ENCODE peak calls at places on chromosomes 6 and 20, in four cellular contexts. X, W, K and S are unnamed samples.

GRCh38 chr20:7893019-7893730 is 47.1 kb downstream of the HAO1 start:
- DNase-seq in X (no peak), K (no peak), W (no peak), S (no peak)

GRCh38 chr20:3121955-3122610 is 37.6 kb upstream of the AVP start:
- DNase-seq in K (no peak), W (no peak), X (no peak), S (no peak)

GRCh38 chr6:47967843-47968242 is 143.2 kb downstream of the PTCHD4 start:
- DNase-seq in K (no peak), X (no peak), W (no peak), S (no peak)

GRCh38 chr20:1281279-1282057 is 15.4 kb downstream of the SNPH start:
- DNase-seq in K (no peak), X (no peak), W (no peak), S (no peak)

GRCh38 chr6:28789553-28790083 is 134.2 kb downstream of the TRIM27 start:
- DNase-seq in X (peak; percentile 80), W (peak; percentile 64), K (no peak), S (peak; percentile 78)

GRCh38 chr20:48750941-48751620 is 76.7 kb downstream of the PREX1 start:
- DNase-seq in K (no peak), X (no peak), W (no peak), S (no peak)

GRCh38 chr6:167129588-167129987 is 6.7 kb downstream of the CCR6 start:
- DNase-seq in X (no peak), W (no peak), K (no peak), S (no peak)

GRCh38 chr6:38973178-38974057 is 75.2 kb upstream of the GLP1R start:
- DNase-seq in K (peak; percentile 9), X (peak; percentile 72), W (peak; percentile 58), S (peak; percentile 74)

GRCh38 chr20:63425846-63426485 is 46.5 kb downstream of the KCNQ2 start:
- DNase-seq in W (no peak), X (no peak), K (no peak), S (no peak)

GRCh38 chr20:32626859-32627636 is 41.9 kb upstream of the NOL4L start:
- DNase-seq in W (no peak), K (no peak), X (no peak), S (no peak)

GRCh38 chr6:83071023-83071422 is 3.6 kb downstream of the DOP1A start:
- DNase-seq in X (no peak), W (no peak), K (peak; percentile 60), S (no peak)

GRCh38 chr6:31767096-31767645 is 4.7 kb downstream of the SAPCD1 start:
- DNase-seq in W (no peak), X (no peak), K (no peak), S (no peak)

GRCh38 chr6:131362070-131362469 is 211.0 kb upstream of the ARG1 start:
- DNase-seq in W (no peak), K (no peak), X (no peak), S (peak; percentile 24)

GRCh38 chr6:158017621-158018369 is 36.1 kb downstream of the SYNJ2 start:
- DNase-seq in K (no peak), W (no peak), X (no peak), S (no peak)

GRCh38 chr20:50872562-50873288 is 58.5 kb downstream of the ADNP start:
- DNase-seq in X (no peak), K (no peak), W (no peak), S (no peak)

GRCh38 chr20:15927893-15928650 is 645.2 kb downstream of the KIF16B start:
- DNase-seq in X (no peak), W (no peak), K (no peak), S (no peak)

GRCh38 chr20:4483481-4483880 is 238.2 kb upstream of the PRND start:
- DNase-seq in W (no peak), X (no peak), K (no peak), S (no peak)

GRCh38 chr20:46920114-46920513 is 25.5 kb downstream of the EYA2 start:
- DNase-seq in W (no peak), K (no peak), X (no peak), S (no peak)

GRCh38 chr20:62774076-62774714 is 22.1 kb upstream of the MRGBP start:
- DNase-seq in X (no peak), K (no peak), W (no peak), S (no peak)

GRCh38 chr6:103191391-103192093 is 1668.2 kb downstream of the HACE1 start:
- DNase-seq in K (no peak), X (no peak), W (no peak), S (no peak)

GRCh38 chr6:11830105-11830504 is 51.5 kb upstream of the ADTRP start:
- DNase-seq in K (no peak), X (no peak), W (no peak), S (no peak)

GRCh38 chr6:20559924-20560551 is 25.8 kb downstream of the CDKAL1 start:
- DNase-seq in K (no peak), W (no peak), X (no peak), S (no peak)

GRCh38 chr6:16602035-16602434 is 159.2 kb downstream of the ATXN1 start:
- DNase-seq in K (peak; percentile 53), X (no peak), W (no peak), S (no peak)

GRCh38 chr6:107418118-107418517 is 41.2 kb downstream of the PDSS2 start:
- DNase-seq in K (no peak), X (peak; percentile 11), W (peak; percentile 25), S (peak; percentile 3)

GRCh38 chr20:51350941-51351631 is 191.4 kb downstream of the NFATC2 start:
- DNase-seq in X (no peak), K (no peak), W (no peak), S (no peak)

DNA sequence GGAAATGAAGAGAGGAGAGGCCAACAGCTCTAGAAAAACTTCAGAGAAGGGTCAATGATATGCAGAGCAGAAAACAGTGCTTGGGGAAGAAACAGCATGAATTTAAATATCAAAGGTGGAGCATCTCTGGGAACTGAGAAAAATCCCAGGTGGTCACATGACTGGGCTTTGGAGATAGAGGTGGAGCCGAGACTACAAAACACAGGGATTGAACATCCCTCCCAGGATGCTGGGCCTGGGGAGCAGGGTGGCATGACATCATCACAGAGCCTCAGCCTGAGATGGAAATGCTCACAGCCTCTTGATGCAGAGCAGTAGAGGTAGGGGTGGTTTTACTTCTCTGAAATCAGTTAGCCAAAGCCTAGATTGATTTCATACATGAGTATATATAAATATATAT is 529.5 kb downstream of the PRKN start:
- DNase-seq in W (no peak), K (no peak), X (no peak), S (no peak)
- TF ChIP-seq SMC3 in W (no peak), K (no peak), X (no peak), S (no peak)

DNA sequence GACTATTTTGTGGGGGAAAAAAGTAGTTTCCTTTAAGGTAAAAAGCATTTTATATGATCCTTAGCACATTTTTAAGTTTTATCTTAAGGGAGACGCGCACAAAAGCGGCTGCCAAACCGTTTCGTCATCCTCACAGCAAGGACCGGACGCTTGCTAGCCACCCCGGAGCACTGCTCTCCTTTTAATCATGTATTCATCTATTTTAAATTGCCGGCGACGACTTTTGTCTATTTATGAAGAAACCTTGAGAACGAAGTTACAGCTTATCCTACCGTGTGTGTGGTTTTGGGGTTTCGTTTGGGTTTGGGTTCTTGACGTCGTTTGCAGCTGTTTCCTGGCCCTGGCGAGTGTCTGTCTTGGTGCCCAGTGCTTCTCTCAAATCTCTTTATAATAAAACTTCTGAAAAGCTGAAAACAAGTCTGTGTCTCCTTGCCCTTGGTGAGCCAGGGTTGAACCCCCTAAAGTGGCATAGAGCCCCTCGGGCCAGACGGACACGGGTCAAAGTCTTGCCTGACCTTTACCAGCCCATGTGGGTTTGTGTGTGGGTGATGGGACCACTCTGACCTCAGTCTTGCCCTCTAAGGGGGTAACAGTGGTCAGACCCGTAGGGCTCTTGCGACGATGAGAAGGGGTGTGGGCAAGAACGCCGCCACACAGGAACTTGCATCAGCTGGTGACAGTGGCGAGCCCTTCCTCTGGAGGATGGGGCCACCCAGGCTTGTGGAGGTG is 117.6 kb downstream of the JPH2 start:
- DNase-seq in K (peak; percentile 57), X (no peak), W (no peak), S (no peak)
- TF ChIP-seq RAD21 in K (no peak), X (no peak), W (no peak), S (no peak)

DNA sequence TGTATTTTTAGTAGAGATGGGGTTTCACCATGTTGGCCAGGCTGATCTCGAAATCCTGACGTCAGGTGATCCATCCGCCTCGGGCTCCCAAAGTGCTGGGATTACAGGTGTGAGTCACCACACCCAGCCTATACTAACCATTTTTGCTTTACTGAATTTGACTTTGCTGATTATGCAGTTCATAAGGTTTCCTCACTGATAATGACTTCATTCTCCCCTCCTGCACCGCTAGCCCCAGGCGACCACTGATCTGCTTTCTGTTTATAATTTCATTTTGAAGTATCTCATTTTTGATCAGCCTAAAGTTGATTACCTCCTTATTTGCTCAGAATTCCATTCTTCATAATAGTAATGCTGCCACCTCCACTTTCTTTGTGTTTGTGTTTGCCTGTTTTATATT is 48.7 kb upstream of the FAM83D start:
- DNase-seq in W (no peak), K (no peak), X (no peak), S (no peak)
- TF ChIP-seq HDAC2 in W (no peak), K (no peak), X (no peak), S (no peak)

GRCh38 chr6:13487122-13488014 is at the start of gene GFOD1:
- DNase-seq in K (no peak), X (peak; percentile 63), W (peak; percentile 98), S (peak; percentile 77)
- TF ChIP-seq SMC3 in K (no peak), X (no peak), W (no peak), S (no peak)

GRCh38 chr6:168376811-168377480 is 57.4 kb upstream of the DACT2 start:
- DNase-seq in K (no peak), W (no peak), X (no peak), S (no peak)

GRCh38 chr6:168380956-168381605 is 59.9 kb upstream of the SMOC2 start:
- DNase-seq in X (no peak), W (no peak), K (no peak), S (no peak)

GRCh38 chr6:168376120-168376519 is 56.5 kb upstream of the DACT2 start:
- DNase-seq in K (no peak), W (no peak), X (no peak), S (no peak)

GRCh38 chr6:168377481-168377850 is 57.9 kb upstream of the DACT2 start:
- DNase-seq in X (no peak), K (no peak), W (no peak), S (no peak)

DNA sequence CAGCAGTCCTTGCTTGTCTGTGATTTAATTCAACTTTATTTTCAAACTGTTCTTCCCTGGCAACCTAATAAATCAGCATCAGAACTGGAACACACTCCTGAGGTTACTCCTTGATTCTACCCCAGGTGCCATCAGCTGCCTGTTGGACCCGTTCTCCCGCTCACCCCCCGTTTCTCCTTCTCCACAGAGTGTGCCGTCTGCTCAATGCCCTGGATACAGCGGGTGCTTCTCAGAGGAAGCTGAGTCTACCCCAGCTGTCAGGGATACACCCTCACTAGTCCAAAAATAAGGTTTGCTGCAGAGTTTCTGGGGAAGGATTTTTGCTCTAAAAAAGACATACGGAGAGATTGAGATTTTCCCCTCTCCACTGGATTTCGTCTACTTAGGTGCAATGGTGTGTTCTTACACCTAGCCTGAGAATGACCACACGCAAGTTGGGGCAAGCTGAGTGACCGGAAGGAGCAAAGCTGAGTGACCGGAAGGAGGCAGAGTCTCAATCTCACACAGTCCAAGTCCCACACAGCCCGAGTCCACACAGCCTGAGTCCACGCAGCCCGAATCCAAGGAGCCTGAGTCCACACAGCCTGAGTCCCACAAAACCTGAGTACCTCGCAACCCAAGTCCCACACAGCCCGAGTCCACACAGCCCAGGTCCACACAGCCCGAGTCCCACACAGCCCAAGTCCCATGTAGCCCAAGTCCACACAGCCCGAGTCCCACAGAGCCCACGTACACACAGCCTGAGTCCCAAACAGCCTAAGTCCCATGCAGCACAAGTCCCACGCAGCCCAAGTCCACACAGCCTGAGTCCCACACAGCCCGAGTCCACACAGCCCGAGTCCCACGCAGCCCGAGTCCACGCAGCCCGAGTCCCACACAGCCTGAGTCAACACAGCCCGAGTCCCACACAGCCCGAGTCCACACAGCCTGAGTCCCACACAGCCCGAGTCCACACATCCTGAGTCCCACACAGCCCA is 58.6 kb upstream of the DACT2 start:
- DNase-seq in X (no peak), W (no peak), K (no peak), S (no peak)
- TF ChIP-seq RAD21 in X (no peak), W (no peak), K (no peak), S (no peak)